ENCODE peak calls at places on chromosome 10, in four cellular contexts. One of them, this sample, is unnamed.

GRCh38 chr10:44393051-44393630 is 8.2 kb upstream of the CXCL12 start:
- DNase-seq in K562: no peak
- DNase-seq in mucosa of descending colon: no peak
- DNase-seq in astrocyte: no peak
- DNase-seq in this sample: no peak

GRCh38 chr10:97676770-97677581 is 10.1 kb downstream of the AVPI1 start:
- DNase-seq in K562: peak
- DNase-seq in mucosa of descending colon: no peak
- DNase-seq in astrocyte: no peak
- DNase-seq in this sample: no peak

GRCh38 chr10:75685187-75685586 is 253.8 kb downstream of the LRMDA start:
- DNase-seq in astrocyte: no peak
- DNase-seq in mucosa of descending colon: no peak
- DNase-seq in K562: no peak
- DNase-seq in this sample: no peak

GRCh38 chr10:119316729-119317097 is 109.3 kb downstream of the GRK5 start:
- DNase-seq in mucosa of descending colon: no peak
- DNase-seq in K562: peak
- DNase-seq in astrocyte: peak
- DNase-seq in this sample: no peak

GRCh38 chr10:129531195-129531968 is 64.3 kb downstream of the MGMT start:
- DNase-seq in astrocyte: peak
- DNase-seq in K562: no peak
- DNase-seq in mucosa of descending colon: no peak
- DNase-seq in this sample: no peak

GRCh38 chr10:124350806-124351205 is 67.9 kb downstream of the OAT start:
- DNase-seq in mucosa of descending colon: no peak
- DNase-seq in astrocyte: no peak
- DNase-seq in K562: no peak
- DNase-seq in this sample: no peak

GRCh38 chr10:43878386-43878785 is 229.7 kb upstream of the ZNF32 start:
- DNase-seq in mucosa of descending colon: no peak
- DNase-seq in astrocyte: no peak
- DNase-seq in K562: no peak
- DNase-seq in this sample: no peak

GRCh38 chr10:3635697-3636096 is 149.3 kb downstream of the KLF6 start:
- DNase-seq in mucosa of descending colon: no peak
- DNase-seq in astrocyte: no peak
- DNase-seq in K562: no peak
- DNase-seq in this sample: no peak

GRCh38 chr10:15461353-15462108 is 90.4 kb upstream of the FAM171A1 start:
- DNase-seq in astrocyte: no peak
- DNase-seq in mucosa of descending colon: no peak
- DNase-seq in K562: peak
- DNase-seq in this sample: peak

GRCh38 chr10:89171996-89172395 is 35.1 kb downstream of the CH25H start:
- DNase-seq in astrocyte: no peak
- DNase-seq in mucosa of descending colon: no peak
- DNase-seq in K562: no peak
- DNase-seq in this sample: no peak

GRCh38 chr10:113894581-113894980 is 40.1 kb downstream of the NHLRC2 start:
- DNase-seq in mucosa of descending colon: no peak
- DNase-seq in K562: no peak
- DNase-seq in astrocyte: no peak
- DNase-seq in this sample: no peak

GRCh38 chr10:45418859-45419672 is 45.0 kb downstream of the ALOX5 start:
- DNase-seq in mucosa of descending colon: peak
- DNase-seq in astrocyte: peak
- DNase-seq in K562: peak
- DNase-seq in this sample: no peak

GRCh38 chr10:4081691-4082111 is 296.7 kb upstream of the KLF6 start:
- DNase-seq in mucosa of descending colon: no peak
- DNase-seq in astrocyte: peak
- DNase-seq in K562: no peak
- DNase-seq in this sample: no peak

GRCh38 chr10:28892818-28893547 is 215.7 kb downstream of the BAMBI start:
- DNase-seq in astrocyte: peak
- DNase-seq in K562: no peak
- DNase-seq in mucosa of descending colon: no peak
- DNase-seq in this sample: no peak

GRCh38 chr10:125377368-125377767 is 217.0 kb upstream of the CTBP2 start:
- DNase-seq in mucosa of descending colon: no peak
- DNase-seq in K562: no peak
- DNase-seq in astrocyte: no peak
- DNase-seq in this sample: peak

GRCh38 chr10:97327348-97328294 is 6.9 kb downstream of the FRAT2 start:
- DNase-seq in astrocyte: no peak
- DNase-seq in mucosa of descending colon: no peak
- DNase-seq in K562: peak
- DNase-seq in this sample: no peak

GRCh38 chr10:89346264-89346971 is 18.6 kb downstream of the IFIT3 start:
- DNase-seq in astrocyte: no peak
- DNase-seq in K562: no peak
- DNase-seq in mucosa of descending colon: no peak
- DNase-seq in this sample: no peak

GRCh38 chr10:35765039-35765662 is 123.1 kb upstream of the FZD8 start:
- DNase-seq in K562: no peak
- DNase-seq in mucosa of descending colon: peak
- DNase-seq in astrocyte: no peak
- DNase-seq in this sample: no peak

GRCh38 chr10:76086571-76087260 is 655.3 kb downstream of the LRMDA start:
- DNase-seq in K562: peak
- DNase-seq in astrocyte: peak
- DNase-seq in mucosa of descending colon: peak
- DNase-seq in this sample: peak

GRCh38 chr10:119658274-119658673 is 7.1 kb downstream of the BAG3 start:
- DNase-seq in mucosa of descending colon: peak
- DNase-seq in K562: peak
- DNase-seq in astrocyte: peak
- DNase-seq in this sample: peak

GRCh38 chr10:131214521-131215244 is 96.8 kb downstream of the TCERG1L start:
- DNase-seq in astrocyte: no peak
- DNase-seq in K562: no peak
- DNase-seq in mucosa of descending colon: no peak
- DNase-seq in this sample: no peak

GRCh38 chr10:21399392-21400015 is 126.0 kb downstream of the SKIDA1 start:
- DNase-seq in astrocyte: peak
- DNase-seq in K562: no peak
- DNase-seq in mucosa of descending colon: no peak
- DNase-seq in this sample: peak

GRCh38 chr10:607545-608196 is 81.8 kb downstream of the DIP2C start:
- DNase-seq in astrocyte: peak
- DNase-seq in mucosa of descending colon: no peak
- DNase-seq in K562: no peak
- DNase-seq in this sample: no peak
- TF ChIP-seq CTCF in astrocyte: no peak
- TF ChIP-seq CTCF in mucosa of descending colon: no peak
- TF ChIP-seq CTCF in K562: no peak
- TF ChIP-seq CTCF in this sample: no peak

GRCh38 chr10:111102381-111102973 is 25.6 kb downstream of the ADRA2A start:
- DNase-seq in astrocyte: no peak
- DNase-seq in K562: no peak
- DNase-seq in mucosa of descending colon: no peak
- DNase-seq in this sample: no peak

GRCh38 chr10:111103196-111103595 is 26.4 kb downstream of the ADRA2A start:
- DNase-seq in mucosa of descending colon: no peak
- DNase-seq in astrocyte: no peak
- DNase-seq in K562: no peak
- DNase-seq in this sample: no peak

GRCh38 chr10:111100198-111100597 is 23.4 kb downstream of the ADRA2A start:
- DNase-seq in astrocyte: no peak
- DNase-seq in mucosa of descending colon: peak
- DNase-seq in K562: no peak
- DNase-seq in this sample: no peak

GRCh38 chr10:111093741-111094380 is 17.0 kb downstream of the ADRA2A start:
- DNase-seq in mucosa of descending colon: no peak
- DNase-seq in K562: no peak
- DNase-seq in astrocyte: peak
- DNase-seq in this sample: no peak

DNA sequence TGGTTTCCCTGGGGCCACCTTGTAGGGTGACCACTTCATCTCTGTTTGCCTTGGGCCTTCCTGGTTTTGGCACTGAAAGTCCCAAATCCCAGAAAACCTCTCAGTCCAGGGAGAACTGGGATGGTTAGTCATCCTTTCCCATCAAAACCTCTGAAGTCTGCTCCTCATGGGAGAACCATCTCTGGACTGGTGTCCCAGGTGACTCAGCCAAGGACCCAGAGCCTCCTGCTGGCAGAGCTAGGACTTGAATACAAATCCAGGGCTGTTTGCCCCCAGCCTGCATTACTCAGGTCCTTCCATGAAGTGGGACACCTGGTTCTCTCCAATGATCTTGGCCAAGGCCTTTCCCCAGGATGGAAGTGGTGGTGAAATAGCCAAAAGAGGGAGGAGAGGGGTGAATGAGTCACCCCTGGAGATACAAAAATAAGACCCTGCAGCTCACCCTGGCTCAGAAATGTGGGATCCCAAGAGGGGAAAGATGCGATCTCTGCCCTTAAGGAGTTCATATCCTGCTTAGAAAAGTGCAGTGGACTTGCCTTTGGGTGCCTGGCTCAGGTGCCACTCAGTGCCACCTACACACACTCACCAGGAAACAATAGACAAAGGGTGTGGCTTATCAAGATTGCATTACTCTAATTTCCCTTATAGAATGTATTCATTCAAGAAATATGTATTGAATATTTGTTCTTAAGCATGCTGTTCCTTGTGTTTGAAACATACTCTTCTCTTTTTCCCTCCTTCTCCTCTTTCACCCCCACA is 22.0 kb downstream of the ADRA2A start:
- DNase-seq in K562: peak
- DNase-seq in mucosa of descending colon: no peak
- DNase-seq in astrocyte: no peak
- DNase-seq in this sample: no peak
- TF ChIP-seq CTCF in K562: peak
- TF ChIP-seq CTCF in mucosa of descending colon: no peak
- TF ChIP-seq CTCF in astrocyte: no peak
- TF ChIP-seq CTCF in this sample: no peak

GRCh38 chr10:77907900-77908717 is 18.4 kb downstream of the DLG5 start:
- DNase-seq in mucosa of descending colon: no peak
- DNase-seq in astrocyte: no peak
- DNase-seq in K562: peak
- DNase-seq in this sample: no peak
- TF ChIP-seq CTCF in mucosa of descending colon: no peak
- TF ChIP-seq CTCF in astrocyte: no peak
- TF ChIP-seq CTCF in K562: peak
- TF ChIP-seq CTCF in this sample: no peak

GRCh38 chr10:58568428-58568935 is 55.8 kb downstream of the BICC1 start:
- DNase-seq in mucosa of descending colon: no peak
- DNase-seq in K562: no peak
- DNase-seq in astrocyte: peak
- DNase-seq in this sample: no peak
- TF ChIP-seq CTCF in mucosa of descending colon: no peak
- TF ChIP-seq CTCF in K562: no peak
- TF ChIP-seq CTCF in astrocyte: no peak
- TF ChIP-seq CTCF in this sample: no peak

DNA sequence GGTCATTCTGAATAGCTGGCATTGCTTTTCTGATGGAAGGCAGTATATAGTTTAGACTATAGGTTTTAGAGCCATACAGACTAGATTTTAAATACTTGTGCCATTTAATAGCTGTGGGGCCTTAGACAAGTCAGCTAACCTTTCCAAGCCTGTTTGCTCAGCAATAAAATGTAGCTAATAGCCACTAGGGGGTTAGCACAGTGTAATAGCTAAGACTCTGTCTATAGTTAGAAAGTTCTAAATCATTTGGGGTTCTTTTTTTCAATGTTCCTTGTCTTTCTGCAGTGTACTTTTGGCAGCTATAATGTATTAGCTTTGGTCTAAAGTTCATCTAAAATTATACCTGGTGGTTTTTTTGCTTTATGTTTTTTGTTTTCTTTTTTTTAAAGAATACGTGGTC is 7.5 kb upstream of the KIFBP start:
- DNase-seq in mucosa of descending colon: no peak
- DNase-seq in astrocyte: no peak
- DNase-seq in K562: peak
- DNase-seq in this sample: no peak
- TF ChIP-seq CTCF in mucosa of descending colon: no peak
- TF ChIP-seq CTCF in astrocyte: peak
- TF ChIP-seq CTCF in K562: peak
- TF ChIP-seq CTCF in this sample: no peak

GRCh38 chr10:52949899-52950298 is 177.3 kb upstream of the MBL2 start:
- DNase-seq in K562: no peak
- DNase-seq in astrocyte: no peak
- DNase-seq in mucosa of descending colon: no peak
- DNase-seq in this sample: no peak
- TF ChIP-seq CTCF in K562: no peak
- TF ChIP-seq CTCF in astrocyte: no peak
- TF ChIP-seq CTCF in mucosa of descending colon: no peak
- TF ChIP-seq CTCF in this sample: no peak

DNA sequence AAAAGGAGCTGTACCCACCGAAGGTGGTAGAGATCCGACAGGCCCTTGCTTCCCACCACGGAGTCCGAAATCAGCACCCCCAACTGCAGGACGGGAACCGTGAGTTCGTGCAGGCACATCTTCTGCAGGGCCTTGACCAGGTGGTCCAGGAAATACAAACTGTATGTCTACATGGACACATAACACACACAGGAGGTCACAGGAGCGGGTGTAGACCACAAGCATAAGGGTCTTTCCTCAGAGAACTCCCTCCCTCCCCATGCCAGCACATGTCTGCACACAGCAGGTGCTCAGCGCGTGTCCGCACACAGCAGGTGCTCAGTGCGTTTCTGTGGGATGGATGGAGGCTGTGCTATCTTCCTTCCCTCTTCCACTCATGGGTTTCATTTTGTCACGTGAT is 69.7 kb downstream of the CFAP46 start:
- DNase-seq in K562: no peak
- DNase-seq in astrocyte: no peak
- DNase-seq in mucosa of descending colon: no peak
- DNase-seq in this sample: no peak
- TF ChIP-seq CTCF in K562: no peak
- TF ChIP-seq CTCF in astrocyte: no peak
- TF ChIP-seq CTCF in mucosa of descending colon: no peak
- TF ChIP-seq CTCF in this sample: no peak

GRCh38 chr10:100516847-100517246 is 2.8 kb downstream of the SEC31B start:
- DNase-seq in K562: peak
- DNase-seq in mucosa of descending colon: no peak
- DNase-seq in astrocyte: no peak
- DNase-seq in this sample: no peak
- TF ChIP-seq CTCF in K562: peak
- TF ChIP-seq CTCF in mucosa of descending colon: no peak
- TF ChIP-seq CTCF in astrocyte: no peak
- TF ChIP-seq CTCF in this sample: peak

GRCh38 chr10:99894613-99895012 is 112.2 kb downstream of the ABCC2 start:
- DNase-seq in astrocyte: no peak
- DNase-seq in K562: no peak
- DNase-seq in mucosa of descending colon: no peak
- DNase-seq in this sample: no peak

GRCh38 chr10:99883523-99883922 is 101.1 kb downstream of the ABCC2 start:
- DNase-seq in K562: no peak
- DNase-seq in mucosa of descending colon: no peak
- DNase-seq in astrocyte: no peak
- DNase-seq in this sample: no peak

DNA sequence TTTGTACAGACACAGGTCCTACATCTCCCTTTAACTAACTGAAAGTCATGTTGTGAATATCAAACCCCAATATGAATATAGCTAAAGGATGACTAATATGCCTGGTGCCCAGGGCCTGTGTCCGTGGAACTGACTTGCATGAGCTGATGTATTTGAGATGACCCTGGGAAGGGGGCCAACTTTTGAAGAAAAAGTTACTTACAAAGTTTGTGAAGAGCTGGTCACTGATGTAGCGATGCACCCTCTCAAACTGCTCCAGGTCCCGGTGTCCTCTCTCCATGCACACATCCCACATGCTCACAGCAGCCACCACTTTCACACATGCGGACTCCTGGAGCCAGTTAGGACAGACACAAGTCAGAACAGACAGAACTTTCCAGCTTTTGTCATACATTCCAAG is 106.2 kb downstream of the ABCC2 start:
- DNase-seq in K562: no peak
- DNase-seq in astrocyte: peak
- DNase-seq in mucosa of descending colon: no peak
- DNase-seq in this sample: peak
- TF ChIP-seq CTCF in K562: no peak
- TF ChIP-seq CTCF in astrocyte: no peak
- TF ChIP-seq CTCF in mucosa of descending colon: no peak
- TF ChIP-seq CTCF in this sample: no peak

This sample was measured in AG09309.